ENCODE peak calls at places on chromosomes 12 and 14, in seven cellular contexts. One of them, this sample, is unnamed.

GRCh38 chr12:49357099-49357678 is 10.1 kb upstream of the SPATS2 start:
- DNase-seq in GM12865: peak; percentile 53
- DNase-seq in T-helper 2 cell: no peak
- DNase-seq in GM12864: no peak
- DNase-seq in HEK293T: no peak
- DNase-seq in neural crest cell: no peak
- DNase-seq in coronary artery: no peak
- DNase-seq in this sample: no peak

GRCh38 chr14:61514006-61514830 is 181.1 kb upstream of the HIF1A start:
- DNase-seq in T-helper 2 cell: no peak
- DNase-seq in GM12865: no peak
- DNase-seq in GM12864: no peak
- DNase-seq in coronary artery: no peak
- DNase-seq in neural crest cell: no peak
- DNase-seq in HEK293T: no peak
- DNase-seq in this sample: no peak

GRCh38 chr14:65604946-65605345 is 192.4 kb downstream of the FUT8 start:
- DNase-seq in coronary artery: no peak
- DNase-seq in GM12865: no peak
- DNase-seq in GM12864: no peak
- DNase-seq in neural crest cell: no peak
- DNase-seq in T-helper 2 cell: no peak
- DNase-seq in HEK293T: no peak
- DNase-seq in this sample: no peak

GRCh38 chr12:115335594-115335993 is 651.6 kb upstream of the TBX3 start:
- DNase-seq in neural crest cell: no peak
- DNase-seq in T-helper 2 cell: no peak
- DNase-seq in HEK293T: no peak
- DNase-seq in GM12865: no peak
- DNase-seq in GM12864: no peak
- DNase-seq in coronary artery: no peak
- DNase-seq in this sample: no peak

GRCh38 chr14:75844486-75844885 is 137.3 kb downstream of the TGFB3 start:
- DNase-seq in T-helper 2 cell: no peak
- DNase-seq in HEK293T: no peak
- DNase-seq in neural crest cell: no peak
- DNase-seq in GM12864: no peak
- DNase-seq in GM12865: no peak
- DNase-seq in coronary artery: no peak
- DNase-seq in this sample: no peak

GRCh38 chr12:101064721-101065120 is 145.3 kb downstream of the SLC5A8 start:
- DNase-seq in HEK293T: no peak
- DNase-seq in GM12865: no peak
- DNase-seq in coronary artery: no peak
- DNase-seq in T-helper 2 cell: no peak
- DNase-seq in GM12864: no peak
- DNase-seq in neural crest cell: no peak
- DNase-seq in this sample: no peak

GRCh38 chr14:100408350-100409015 is 85.3 kb downstream of the SLC25A47 start:
- DNase-seq in coronary artery: no peak
- DNase-seq in neural crest cell: no peak
- DNase-seq in GM12864: no peak
- DNase-seq in GM12865: no peak
- DNase-seq in HEK293T: no peak
- DNase-seq in T-helper 2 cell: no peak
- DNase-seq in this sample: no peak

GRCh38 chr14:78519863-78520262 is 349.7 kb downstream of the NRXN3 start:
- DNase-seq in neural crest cell: peak; percentile 68
- DNase-seq in coronary artery: no peak
- DNase-seq in GM12865: peak; percentile 48
- DNase-seq in GM12864: no peak
- DNase-seq in T-helper 2 cell: no peak
- DNase-seq in HEK293T: peak; percentile 18
- DNase-seq in this sample: no peak

GRCh38 chr14:93891756-93892504 is 35.2 kb upstream of the FAM181A start:
- DNase-seq in neural crest cell: no peak
- DNase-seq in GM12864: no peak
- DNase-seq in GM12865: no peak
- DNase-seq in T-helper 2 cell: no peak
- DNase-seq in coronary artery: no peak
- DNase-seq in HEK293T: no peak
- DNase-seq in this sample: no peak

GRCh38 chr14:55807059-55807499 is 227.1 kb downstream of the KTN1 start:
- DNase-seq in GM12864: no peak
- DNase-seq in GM12865: peak; percentile 73
- DNase-seq in HEK293T: no peak
- DNase-seq in neural crest cell: no peak
- DNase-seq in coronary artery: peak; percentile 81
- DNase-seq in T-helper 2 cell: peak; percentile 52
- DNase-seq in this sample: peak; percentile 68

GRCh38 chr12:111330800-111331752 is 37.8 kb downstream of the PHETA1 start:
- DNase-seq in GM12864: no peak
- DNase-seq in GM12865: peak; percentile 47
- DNase-seq in T-helper 2 cell: no peak
- DNase-seq in neural crest cell: no peak
- DNase-seq in HEK293T: peak; percentile 67
- DNase-seq in coronary artery: no peak
- DNase-seq in this sample: no peak

GRCh38 chr12:109277899-109278762 is 31.0 kb downstream of the FOXN4 start:
- DNase-seq in neural crest cell: no peak
- DNase-seq in GM12864: no peak
- DNase-seq in coronary artery: no peak
- DNase-seq in HEK293T: no peak
- DNase-seq in GM12865: no peak
- DNase-seq in T-helper 2 cell: no peak
- DNase-seq in this sample: no peak

GRCh38 chr12:47875732-47876131 is 29.1 kb downstream of the VDR start:
- DNase-seq in GM12864: no peak
- DNase-seq in neural crest cell: no peak
- DNase-seq in GM12865: no peak
- DNase-seq in T-helper 2 cell: no peak
- DNase-seq in HEK293T: no peak
- DNase-seq in coronary artery: no peak
- DNase-seq in this sample: no peak

GRCh38 chr12:92673756-92674155 is 29.0 kb upstream of the PLEKHG7 start:
- DNase-seq in neural crest cell: no peak
- DNase-seq in GM12864: no peak
- DNase-seq in HEK293T: no peak
- DNase-seq in T-helper 2 cell: no peak
- DNase-seq in coronary artery: no peak
- DNase-seq in GM12865: peak; percentile 10
- DNase-seq in this sample: no peak

GRCh38 chr12:124694846-124695497 is 127.6 kb upstream of the NCOR2 start:
- DNase-seq in HEK293T: no peak
- DNase-seq in T-helper 2 cell: no peak
- DNase-seq in GM12865: no peak
- DNase-seq in neural crest cell: no peak
- DNase-seq in coronary artery: no peak
- DNase-seq in GM12864: no peak
- DNase-seq in this sample: no peak

GRCh38 chr12:102298022-102298421 is 100.4 kb upstream of the PMCH start:
- DNase-seq in GM12865: no peak
- DNase-seq in HEK293T: no peak
- DNase-seq in coronary artery: no peak
- DNase-seq in GM12864: no peak
- DNase-seq in T-helper 2 cell: no peak
- DNase-seq in neural crest cell: no peak
- DNase-seq in this sample: no peak

GRCh38 chr14:77682158-77682553 is 25.7 kb downstream of the ALKBH1 start:
- DNase-seq in coronary artery: no peak
- DNase-seq in GM12865: no peak
- DNase-seq in HEK293T: no peak
- DNase-seq in GM12864: no peak
- DNase-seq in neural crest cell: no peak
- DNase-seq in T-helper 2 cell: no peak
- DNase-seq in this sample: no peak

GRCh38 chr12:100127766-100128508 is 14.7 kb downstream of the BLTP3B start:
- DNase-seq in GM12864: no peak
- DNase-seq in coronary artery: no peak
- DNase-seq in T-helper 2 cell: no peak
- DNase-seq in neural crest cell: no peak
- DNase-seq in HEK293T: no peak
- DNase-seq in GM12865: no peak
- DNase-seq in this sample: no peak

GRCh38 chr12:76927170-76927784 is 48.5 kb upstream of the CSRP2 start:
- DNase-seq in neural crest cell: peak; percentile 34
- DNase-seq in GM12865: peak; percentile 47
- DNase-seq in GM12864: peak; percentile 0
- DNase-seq in coronary artery: no peak
- DNase-seq in HEK293T: peak; percentile 60
- DNase-seq in T-helper 2 cell: no peak
- DNase-seq in this sample: no peak

GRCh38 chr14:22555573-22556011 is 33.4 kb downstream of the DAD1 start:
- DNase-seq in coronary artery: no peak
- DNase-seq in neural crest cell: no peak
- DNase-seq in T-helper 2 cell: peak; percentile 45
- DNase-seq in HEK293T: no peak
- DNase-seq in GM12864: no peak
- DNase-seq in GM12865: peak; percentile 66
- DNase-seq in this sample: no peak

GRCh38 chr12:82174936-82175335 is 183.3 kb downstream of the CCDC59 start:
- DNase-seq in T-helper 2 cell: no peak
- DNase-seq in coronary artery: no peak
- DNase-seq in neural crest cell: no peak
- DNase-seq in GM12864: no peak
- DNase-seq in GM12865: no peak
- DNase-seq in HEK293T: peak; percentile 9
- DNase-seq in this sample: no peak

GRCh38 chr12:47754881-47755280 is 3.8 kb downstream of the RAPGEF3 start:
- DNase-seq in coronary artery: no peak
- DNase-seq in T-helper 2 cell: no peak
- DNase-seq in neural crest cell: no peak
- DNase-seq in GM12865: peak; percentile 66
- DNase-seq in HEK293T: no peak
- DNase-seq in GM12864: no peak
- DNase-seq in this sample: no peak

GRCh38 chr14:32552766-32553165 is 223.7 kb downstream of the AKAP6 start:
- DNase-seq in coronary artery: no peak
- DNase-seq in HEK293T: no peak
- DNase-seq in T-helper 2 cell: no peak
- DNase-seq in neural crest cell: no peak
- DNase-seq in GM12865: no peak
- DNase-seq in GM12864: no peak
- DNase-seq in this sample: no peak

GRCh38 chr12:76033116-76034001 is 1.8 kb upstream of the PHLDA1 start:
- DNase-seq in HEK293T: no peak
- DNase-seq in T-helper 2 cell: no peak
- DNase-seq in GM12864: no peak
- DNase-seq in neural crest cell: no peak
- DNase-seq in GM12865: no peak
- DNase-seq in coronary artery: no peak
- DNase-seq in this sample: no peak

GRCh38 chr14:89630096-89630829 is 213.2 kb upstream of the FOXN3 start:
- DNase-seq in T-helper 2 cell: no peak
- DNase-seq in GM12864: no peak
- DNase-seq in neural crest cell: no peak
- DNase-seq in coronary artery: no peak
- DNase-seq in GM12865: no peak
- DNase-seq in HEK293T: no peak
- DNase-seq in this sample: no peak

GRCh38 chr12:60035835-60036234 is 440.0 kb downstream of the SLC16A7 start:
- DNase-seq in GM12864: no peak
- DNase-seq in HEK293T: no peak
- DNase-seq in neural crest cell: no peak
- DNase-seq in GM12865: no peak
- DNase-seq in T-helper 2 cell: no peak
- DNase-seq in coronary artery: no peak
- DNase-seq in this sample: no peak

GRCh38 chr14:101836131-101836530 is 74.6 kb downstream of the PPP2R5C start:
- DNase-seq in GM12865: no peak
- DNase-seq in GM12864: no peak
- DNase-seq in coronary artery: no peak
- DNase-seq in T-helper 2 cell: no peak
- DNase-seq in HEK293T: no peak
- DNase-seq in neural crest cell: no peak
- DNase-seq in this sample: no peak

GRCh38 chr14:25400607-25401206 is 350.8 kb upstream of the STXBP6 start:
- DNase-seq in neural crest cell: peak; percentile 56
- DNase-seq in GM12864: peak; percentile 4
- DNase-seq in HEK293T: peak; percentile 39
- DNase-seq in T-helper 2 cell: no peak
- DNase-seq in GM12865: peak; percentile 31
- DNase-seq in coronary artery: no peak
- DNase-seq in this sample: no peak

GRCh38 chr12:70756791-70757190 is 119.6 kb upstream of the PTPRB start:
- DNase-seq in GM12865: no peak
- DNase-seq in neural crest cell: no peak
- DNase-seq in HEK293T: no peak
- DNase-seq in T-helper 2 cell: no peak
- DNase-seq in coronary artery: no peak
- DNase-seq in GM12864: no peak
- DNase-seq in this sample: no peak

GRCh38 chr14:101362529-101363260 is 198.6 kb upstream of the DIO3 start:
- DNase-seq in neural crest cell: no peak
- DNase-seq in T-helper 2 cell: no peak
- DNase-seq in GM12865: no peak
- DNase-seq in coronary artery: peak; percentile 68
- DNase-seq in GM12864: no peak
- DNase-seq in HEK293T: no peak
- DNase-seq in this sample: no peak

GRCh38 chr14:42299692-42300091 is 693.0 kb downstream of the LRFN5 start:
- DNase-seq in HEK293T: no peak
- DNase-seq in coronary artery: no peak
- DNase-seq in neural crest cell: no peak
- DNase-seq in GM12865: peak; percentile 21
- DNase-seq in GM12864: no peak
- DNase-seq in T-helper 2 cell: no peak
- DNase-seq in this sample: no peak

GRCh38 chr12:54606556-54606955 is 18.1 kb upstream of the PPP1R1A start:
- DNase-seq in coronary artery: no peak
- DNase-seq in neural crest cell: no peak
- DNase-seq in HEK293T: no peak
- DNase-seq in GM12865: no peak
- DNase-seq in T-helper 2 cell: no peak
- DNase-seq in GM12864: no peak
- DNase-seq in this sample: no peak

GRCh38 chr14:83905157-83905556 is 1624.8 kb upstream of the FLRT2 start:
- DNase-seq in T-helper 2 cell: no peak
- DNase-seq in GM12865: no peak
- DNase-seq in GM12864: no peak
- DNase-seq in neural crest cell: no peak
- DNase-seq in coronary artery: no peak
- DNase-seq in HEK293T: no peak
- DNase-seq in this sample: no peak

GRCh38 chr14:76920572-76921175 is 94.5 kb downstream of the LRRC74A start:
- DNase-seq in neural crest cell: no peak
- DNase-seq in GM12865: no peak
- DNase-seq in T-helper 2 cell: no peak
- DNase-seq in HEK293T: no peak
- DNase-seq in coronary artery: no peak
- DNase-seq in GM12864: no peak
- DNase-seq in this sample: no peak

This sample was measured in T-helper 17 cell.